ENCODE peak calls at places on chromosomes 12 and 14, in four cellular contexts. E is activated T-helper 1 cell treated with Interleukin-2 at 50 U/mL for 16 hours, U is NCI-H187 treated with DMSO at 0.1 percent for 48 hours, H is psoas muscle. X is an unnamed sample.

GRCh38 chr12:49346659-49347306 is at the start of gene DNAJC22:
- DNase-seq in U (no peak), H (no peak), E (no peak), X (no peak)

GRCh38 chr12:76346798-76347420 is 1.3 kb downstream of the BBS10 start:
- DNase-seq in U (no peak), H (no peak), E (no peak), X (no peak)

GRCh38 chr12:56633465-56634241 is 3.5 kb upstream of the BAZ2A start:
- DNase-seq in U (no peak), E (no peak), H (no peak), X (no peak)

GRCh38 chr12:55830601-55831406 is 1.4 kb upstream of the DNAJC14 start:
- DNase-seq in H (peak), U (no peak), E (peak), X (no peak)

GRCh38 chr14:68578597-68578996 is 214.3 kb downstream of the ZFP36L1 start:
- DNase-seq in U (no peak), H (no peak), E (no peak), X (no peak)

GRCh38 chr12:116990971-116991966 is 80.5 kb downstream of the FBXW8 start:
- DNase-seq in U (no peak), H (no peak), E (no peak), X (no peak)

GRCh38 chr14:73026243-73026844 is 562 bp downstream of the ZFYVE1 start:
- DNase-seq in E (no peak), H (no peak), U (no peak), X (no peak)

GRCh38 chr14:89955022-89955414 is 488 bp upstream of the EFCAB11 start:
- DNase-seq in U (no peak), E (no peak), H (no peak), X (no peak)

GRCh38 chr12:112256780-112257179 is 125.5 kb downstream of the HECTD4 start:
- DNase-seq in U (no peak), H (no peak), E (no peak), X (no peak)

GRCh38 chr14:42911642-42912041 is 1305.0 kb downstream of the LRFN5 start:
- DNase-seq in U (no peak), H (no peak), E (no peak), X (no peak)

GRCh38 chr12:73053903-73054302 is 781.7 kb downstream of the TRHDE start:
- DNase-seq in H (no peak), U (no peak), E (no peak), X (no peak)

GRCh38 chr14:76977793-76978730 is 50.4 kb downstream of the IRF2BPL start:
- DNase-seq in H (peak), U (no peak), E (peak), X (no peak)

GRCh38 chr12:12715459-12716150 is 1.6 kb upstream of the CDKN1B start:
- DNase-seq in U (no peak), H (no peak), E (no peak), X (no peak)

GRCh38 chr12:49933793-49934192 is 16.7 kb upstream of the AQP2 start:
- DNase-seq in H (no peak), U (no peak), E (no peak), X (no peak)

GRCh38 chr14:36947362-36947761 is 225.0 kb downstream of the SLC25A21 start:
- DNase-seq in H (no peak), E (no peak), U (no peak), X (no peak)

GRCh38 chr12:111715242-111715641 is 29.4 kb downstream of the ACAD10 start:
- DNase-seq in H (peak), E (no peak), U (no peak), X (peak)

GRCh38 chr12:481422-481821 is 21.7 kb downstream of the B4GALNT3 start:
- DNase-seq in H (peak), E (no peak), U (no peak), X (no peak)